ENCODE peak calls at places on chromosomes 13 and 19, in four cellular contexts. H is stimulated activated CD8-positive, alpha-beta memory T cell treated with anti-CD3 and anti-CD28 coated beads, Interleukin-7, amount 100 ng/mL, for 1 hour; Q is psoas muscle; L is kidney tubule cell. M is an unnamed sample.

GRCh38 chr19:1360818-1361461 is 22.8 kb upstream of the NDUFS7 start:
- DNase-seq in Q (peak), H (no peak), L (peak), M (no peak)

GRCh38 chr13:42214445-42214844 is 57.5 kb upstream of the AKAP11 start:
- DNase-seq in H (no peak), Q (no peak), L (no peak), M (no peak)

GRCh38 chr19:40534148-40534547 is 42.5 kb upstream of the SHKBP1 start:
- DNase-seq in L (no peak), H (no peak), Q (no peak), M (no peak)

GRCh38 chr13:107185889-107186288 is 618.0 kb upstream of the ARGLU1 start:
- DNase-seq in H (no peak), Q (no peak), L (peak), M (no peak)

GRCh38 chr13:75256922-75257321 is 225.0 kb downstream of the TBC1D4 start:
- DNase-seq in H (no peak), Q (no peak), L (peak), M (peak)

GRCh38 chr19:1432507-1432887 is 5.7 kb upstream of the RPS15 start:
- DNase-seq in L (no peak), H (no peak), Q (no peak), M (no peak)

GRCh38 chr19:383922-384800 is 24.8 kb downstream of the C2CD4C start:
- DNase-seq in L (no peak), Q (no peak), H (no peak), M (no peak)

GRCh38 chr13:76214001-76214400 is 577.9 kb downstream of the LMO7 start:
- DNase-seq in H (no peak), Q (no peak), L (no peak), M (no peak)

GRCh38 chr13:25466880-25467279 is 95.1 kb downstream of the ATP8A2 start:
- DNase-seq in H (no peak), Q (no peak), L (no peak), M (no peak)

GRCh38 chr19:46721269-46722003 is 4.5 kb upstream of the PRKD2 start:
- DNase-seq in H (no peak), L (no peak), Q (no peak), M (peak)

GRCh38 chr19:47713046-47714021 is at the start of gene EHD2:
- DNase-seq in L (peak), Q (peak), H (no peak), M (peak)

GRCh38 chr19:54339646-54340358 is 840 bp upstream of the LILRA4 start:
- DNase-seq in Q (no peak), L (no peak), H (no peak), M (no peak)

GRCh38 chr13:99228737-99229691 is 28.4 kb downstream of the UBAC2 start:
- DNase-seq in H (no peak), L (peak), Q (no peak), M (no peak)

GRCh38 chr19:7979559-7979958 is 25.9 kb downstream of the ELAVL1 start:
- DNase-seq in L (no peak), H (no peak), Q (no peak), M (no peak)

GRCh38 chr13:109209526-109209925 is 576.9 kb downstream of the IRS2 start:
- DNase-seq in Q (no peak), L (peak), H (no peak), M (peak)

GRCh38 chr19:16327911-16328823 is 3.5 kb downstream of the KLF2 start:
- DNase-seq in Q (peak), H (no peak), L (no peak), M (peak)

GRCh38 chr19:1262687-1263123 is 6.4 kb upstream of the CIRBP start:
- DNase-seq in L (no peak), H (no peak), Q (no peak), M (no peak)

GRCh38 chr19:17835182-17836006 is 12.4 kb downstream of the JAK3 start:
- DNase-seq in H (no peak), L (no peak), Q (no peak), M (peak)

GRCh38 chr19:13060233-13060963 is 42.3 kb downstream of the LYL1 start:
- DNase-seq in L (no peak), Q (no peak), H (no peak), M (no peak)

GRCh38 chr13:77310161-77310560 is 16.7 kb downstream of the MYCBP2 start:
- DNase-seq in H (no peak), Q (no peak), L (no peak), M (no peak)

GRCh38 chr13:40682449-40683240 is 16.2 kb upstream of the FOXO1 start:
- DNase-seq in Q (no peak), H (no peak), L (peak), M (peak)

GRCh38 chr13:75415720-75416119 is 66.2 kb downstream of the TBC1D4 start:
- DNase-seq in Q (no peak), H (no peak), L (peak), M (no peak)

GRCh38 chr19:23699521-23699860 is 12.5 kb upstream of the ZNF675 start:
- DNase-seq in Q (no peak), L (peak), H (no peak), M (no peak)

GRCh38 chr13:36395280-36395679 is 37.0 kb upstream of the CCNA1 start:
- DNase-seq in Q (no peak), L (peak), H (no peak), M (peak)

GRCh38 chr13:33446821-33447481 is 161.4 kb upstream of the STARD13 start:
- DNase-seq in Q (no peak), L (no peak), H (no peak), M (no peak)

GRCh38 chr13:30192320-30193093 is 114.8 kb downstream of the KATNAL1 start:
- DNase-seq in H (no peak), Q (no peak), L (no peak), M (peak)

GRCh38 chr13:74187564-74187963 is 53.4 kb upstream of the KLF12 start:
- DNase-seq in L (peak), Q (no peak), H (no peak), M (peak)

GRCh38 chr19:46493236-46494114 is 2.2 kb downstream of the PNMA8B start:
- DNase-seq in L (no peak), Q (peak), H (no peak), M (peak)

GRCh38 chr13:89496478-89496877 is 1825.3 kb downstream of the SLITRK5 start:
- DNase-seq in Q (no peak), H (no peak), L (no peak), M (no peak)

GRCh38 chr19:46602392-46603194 is 1.5 kb downstream of the CALM3 start:
- DNase-seq in H (no peak), Q (no peak), L (no peak), M (peak)

GRCh38 chr13:83220241-83220640 is 662.0 kb downstream of the SLITRK1 start:
- DNase-seq in Q (no peak), L (no peak), H (no peak), M (no peak)

GRCh38 chr13:113930711-113931637 is 42.9 kb downstream of the C13orf46 start:
- DNase-seq in L (no peak), H (no peak), Q (no peak), M (no peak)

GRCh38 chr19:12778020-12778904 is 2.9 kb upstream of the HOOK2 start:
- DNase-seq in H (peak), Q (peak), L (peak), M (peak)

GRCh38 chr19:55544776-55545439 is 435 bp downstream of the SBK3 start:
- DNase-seq in L (no peak), H (no peak), Q (no peak), M (peak)

GRCh38 chr13:23741879-23742510 is 147.2 kb downstream of the MIPEP start:
- DNase-seq in Q (no peak), L (no peak), H (no peak), M (peak)